ENCODE peak calls at places on chromosomes 2 and 18, in six cellular contexts. P is hippocampal formation, V is sciatic nerve, R is AG09309, E is NB4, S is colonic mucosa. T is an unnamed sample.

GRCh38 chr18:58268849-58269248 is 224.8 kb downstream of the NEDD4L start:
- DNase-seq in P (no peak), V (no peak), R (no peak), E (no peak), S (no peak), T (no peak)

GRCh38 chr18:13889661-13890060 is 25.7 kb downstream of the MC2R start:
- DNase-seq in P (no peak), V (no peak), R (no peak), E (peak; percentile 3), S (no peak), T (no peak)

GRCh38 chr2:195333869-195334268 is 323.2 kb upstream of the SLC39A10 start:
- DNase-seq in P (no peak), V (no peak), R (no peak), E (no peak), S (no peak), T (no peak)

GRCh38 chr2:237154050-237154638 is 68.5 kb downstream of the COPS8 start:
- DNase-seq in P (no peak), V (no peak), R (no peak), E (peak; percentile 72), S (no peak), T (no peak)

GRCh38 chr18:50802133-50802532 is 17.7 kb downstream of the MRO start:
- DNase-seq in P (no peak), V (no peak), R (no peak), E (no peak), S (no peak), T (no peak)

GRCh38 chr18:13217971-13218375 is 587 bp upstream of the LDLRAD4 start:
- DNase-seq in P (no peak), V (no peak), R (no peak), E (no peak), S (peak; percentile 43), T (no peak)

GRCh38 chr2:174035981-174036742 is 71.0 kb upstream of the SP3 start:
- DNase-seq in P (no peak), V (no peak), R (no peak), E (peak; percentile 80), S (no peak), T (peak; percentile 66)

GRCh38 chr2:190443778-190444481 is 35.8 kb downstream of the MFSD6 start:
- DNase-seq in P (no peak), V (no peak), R (no peak), E (no peak), S (no peak), T (no peak)

GRCh38 chr2:96868555-96869280 is 1.2 kb downstream of the SEMA4C start:
- DNase-seq in P (peak; percentile 39), V (peak; percentile 94), R (peak; percentile 62), E (peak; percentile 96), S (peak; percentile 86), T (peak; percentile 97)

GRCh38 chr2:113709022-113709421 is 47.4 kb downstream of the SLC35F5 start:
- DNase-seq in P (no peak), V (no peak), R (no peak), E (no peak), S (no peak), T (no peak)

GRCh38 chr2:205911306-205911705 is 174.7 kb downstream of the INO80D start:
- DNase-seq in P (no peak), V (no peak), R (no peak), E (no peak), S (no peak), T (no peak)

GRCh38 chr2:151637284-151637781 is 96.9 kb downstream of the NEB start:
- DNase-seq in P (no peak), V (no peak), R (no peak), E (peak; percentile 91), S (no peak), T (no peak)

GRCh38 chr2:5710615-5711014 is 18.4 kb downstream of the SOX11 start:
- DNase-seq in P (no peak), V (no peak), R (no peak), E (no peak), S (no peak), T (no peak)

GRCh38 chr2:234967201-234967873 is 15.5 kb downstream of the SH3BP4 start:
- DNase-seq in P (no peak), V (no peak), R (no peak), E (no peak), S (no peak), T (peak; percentile 43)

GRCh38 chr2:121527009-121527682 is 3.5 kb upstream of the RNU4ATAC start:
- DNase-seq in P (no peak), V (no peak), R (no peak), E (no peak), S (no peak), T (no peak)

GRCh38 chr2:168718622-168719021 is 83.8 kb upstream of the NOSTRIN start:
- DNase-seq in P (no peak), V (no peak), R (no peak), E (no peak), S (no peak), T (no peak)

GRCh38 chr18:26439537-26439936 is 108.8 kb downstream of the KCTD1 start:
- DNase-seq in P (no peak), V (no peak), R (no peak), E (no peak), S (no peak), T (no peak)

GRCh38 chr2:16885027-16885426 is 219.4 kb upstream of the CYRIA start:
- DNase-seq in P (no peak), V (no peak), R (no peak), E (no peak), S (no peak), T (no peak)

GRCh38 chr18:53457068-53457467 is 767.4 kb downstream of the MBD2 start:
- DNase-seq in P (peak; percentile 39), V (no peak), R (no peak), E (no peak), S (no peak), T (no peak)

GRCh38 chr2:204251118-204251757 is 294.0 kb upstream of the PARD3B start:
- DNase-seq in P (no peak), V (no peak), R (no peak), E (no peak), S (no peak), T (no peak)